ENCODE peak calls at places on chromosomes 11 and 22, in four cellular contexts. G, Y, S and L are unnamed samples.

GRCh38 chr22:46596819-46597218 is 23.4 kb upstream of the GRAMD4 start:
- DNase-seq in G (peak), Y (no peak), S (no peak), L (no peak)

GRCh38 chr11:130485983-130486970 is 37.8 kb downstream of the ADAMTS15 start:
- DNase-seq in G (no peak), Y (no peak), S (no peak), L (no peak)

GRCh38 chr11:86398106-86398505 is 23.4 kb downstream of the CCDC81 start:
- DNase-seq in G (no peak), Y (no peak), S (no peak), L (no peak)

GRCh38 chr11:2569731-2570210 is 125.0 kb downstream of the KCNQ1 start:
- DNase-seq in G (no peak), Y (no peak), S (no peak), L (peak)

GRCh38 chr11:41950470-41951143 is 491.2 kb upstream of the LRRC4C start:
- DNase-seq in G (no peak), Y (no peak), S (no peak), L (no peak)

GRCh38 chr11:123060265-123061000 is 1.5 kb downstream of the HSPA8 start:
- DNase-seq in G (no peak), Y (no peak), S (no peak), L (no peak)

GRCh38 chr11:102614485-102614884 is 10.6 kb downstream of the MMP20 start:
- DNase-seq in G (peak), Y (no peak), S (no peak), L (no peak)

GRCh38 chr22:35561796-35562526 is 21.3 kb downstream of the RASD2 start:
- DNase-seq in G (peak), Y (no peak), S (peak), L (no peak)

GRCh38 chr11:113373306-113373705 is 14.3 kb upstream of the ANKK1 start:
- DNase-seq in G (peak), Y (no peak), S (peak), L (no peak)

GRCh38 chr22:42376721-42377177 is 55.5 kb downstream of the NFAM1 start:
- DNase-seq in G (no peak), Y (no peak), S (peak), L (no peak)

DNA sequence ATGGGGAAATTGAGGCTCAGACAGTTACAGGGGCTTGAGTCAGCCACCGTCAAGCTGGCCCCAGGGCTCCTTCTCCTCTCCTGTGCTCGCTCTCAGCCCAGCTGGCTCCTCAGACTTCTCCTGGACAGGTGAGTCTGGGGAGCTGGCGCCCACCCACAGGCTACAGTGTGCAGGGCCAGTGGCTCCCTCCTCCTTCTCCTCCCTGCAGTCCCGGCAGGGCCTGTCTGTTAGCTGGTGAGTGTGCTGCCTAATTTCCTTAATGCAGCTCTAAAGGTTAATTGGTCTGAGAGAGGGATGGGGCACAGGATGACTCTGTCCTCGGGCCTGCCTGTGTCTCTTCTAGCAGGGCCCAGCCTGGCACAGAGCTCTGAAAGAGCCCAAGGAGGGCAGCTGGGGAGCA is 31.7 kb downstream of the LMO1 start:
- DNase-seq in G (no peak), Y (no peak), S (no peak), L (no peak)
- TF ChIP-seq CTCF in G (no peak), Y (no peak), S (no peak), L (no peak)

DNA sequence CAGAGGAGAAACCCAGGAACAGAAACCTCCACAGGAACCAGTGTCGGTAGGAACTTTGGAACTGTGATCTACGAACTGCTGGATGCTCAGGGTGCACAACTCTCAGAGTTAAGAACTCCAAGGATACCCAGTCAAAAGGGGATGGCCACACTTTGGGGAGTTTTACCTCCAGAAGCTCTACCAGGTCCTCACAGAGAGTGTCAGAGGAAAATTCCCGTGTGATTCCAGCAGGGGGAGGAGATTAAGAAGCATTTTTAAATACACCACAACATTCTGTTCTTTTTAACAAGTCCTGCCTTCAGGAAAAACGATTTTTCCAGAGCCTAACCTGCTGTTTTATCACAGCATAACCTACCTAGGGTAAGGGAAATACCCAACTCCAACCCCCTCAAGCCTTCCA is 104.0 kb downstream of the SOX6 start:
- DNase-seq in G (peak), Y (no peak), S (peak), L (no peak)
- TF ChIP-seq CTCF in G (no peak), Y (no peak), S (peak), L (no peak)

GRCh38 chr11:117238221-117238620 is 5.8 kb downstream of the RNF214 start:
- DNase-seq in G (no peak), Y (no peak), S (no peak), L (no peak)

DNA sequence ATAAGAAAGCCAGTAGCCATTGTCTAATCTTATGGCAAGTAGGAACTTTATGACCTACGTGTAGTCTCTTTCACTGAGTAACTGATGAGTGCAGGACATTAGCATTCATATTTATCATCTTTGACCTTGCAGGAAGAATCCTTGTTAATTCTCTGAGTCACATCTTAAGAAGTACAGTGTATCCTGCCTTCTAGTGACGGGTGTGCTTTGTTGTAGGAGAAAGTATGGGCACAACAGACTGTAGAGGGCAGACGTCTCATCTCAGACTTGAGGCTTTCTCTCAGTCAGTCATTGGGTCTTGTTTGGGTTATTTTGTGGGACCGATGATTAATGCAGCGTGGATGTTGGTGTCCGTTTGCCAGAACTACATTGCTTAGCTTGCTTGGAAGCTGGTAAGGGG is 6.8 kb downstream of the RNF214 start:
- DNase-seq in G (peak), Y (no peak), S (peak), L (no peak)
- TF ChIP-seq CTCF in G (no peak), Y (no peak), S (peak), L (no peak)

GRCh38 chr22:50612168-50612714 is 11.6 kb downstream of the MAPK8IP2 start:
- DNase-seq in G (no peak), Y (no peak), S (no peak), L (no peak)

GRCh38 chr22:50611341-50612060 is 10.9 kb downstream of the MAPK8IP2 start:
- DNase-seq in G (no peak), Y (no peak), S (no peak), L (no peak)

GRCh38 chr22:50610581-50610980 is 10.0 kb downstream of the MAPK8IP2 start:
- DNase-seq in G (no peak), Y (no peak), S (no peak), L (no peak)

GRCh38 chr22:50612715-50613221 is 12.2 kb downstream of the MAPK8IP2 start:
- DNase-seq in G (peak), Y (no peak), S (no peak), L (no peak)

GRCh38 chr22:50613291-50613981 is 12.8 kb downstream of the MAPK8IP2 start:
- DNase-seq in G (no peak), Y (no peak), S (no peak), L (no peak)
- TF ChIP-seq CTCF in G (no peak), Y (no peak), S (no peak), L (no peak)